ENCODE peak calls at places on chromosomes 6 and 20, in four cellular contexts. N is ovary, F is psoas muscle, C is Panc1. R is an unnamed sample.

GRCh38 chr6:144793744-144794143 is 508.6 kb downstream of the UTRN start:
- DNase-seq in N (no peak), F (no peak), C (no peak), R (no peak)

GRCh38 chr6:167648506-167649278 is 178.0 kb upstream of the AFDN start:
- DNase-seq in N (no peak), F (no peak), C (no peak), R (no peak)

GRCh38 chr6:39003072-39003471 is 45.5 kb upstream of the GLP1R start:
- DNase-seq in N (no peak), F (no peak), C (no peak), R (no peak)

GRCh38 chr6:90459225-90459758 is 127.6 kb downstream of the MAP3K7 start:
- DNase-seq in N (no peak), F (no peak), C (no peak), R (no peak)

GRCh38 chr6:89410231-89411018 is 1.6 kb downstream of the RRAGD start:
- DNase-seq in N (no peak), F (no peak), C (no peak), R (no peak)

GRCh38 chr6:10205892-10206291 is 209.0 kb downstream of the TFAP2A start:
- DNase-seq in N (no peak), F (no peak), C (no peak), R (no peak)

GRCh38 chr6:1222426-1223311 is 89.2 kb upstream of the FOXQ1 start:
- DNase-seq in N (no peak), F (no peak), C (no peak), R (no peak)

GRCh38 chr6:29763491-29764289 is 40.5 kb downstream of the HLA-F start:
- DNase-seq in N (no peak), F (no peak), C (no peak), R (no peak)

GRCh38 chr6:163356324-163356723 is 58.2 kb upstream of the QKI start:
- DNase-seq in N (no peak), F (peak; percentile 71), C (no peak), R (no peak)

GRCh38 chr6:30075094-30075986 is at the start of gene RNF39:
- DNase-seq in N (no peak), F (no peak), C (no peak), R (no peak)

DNA sequence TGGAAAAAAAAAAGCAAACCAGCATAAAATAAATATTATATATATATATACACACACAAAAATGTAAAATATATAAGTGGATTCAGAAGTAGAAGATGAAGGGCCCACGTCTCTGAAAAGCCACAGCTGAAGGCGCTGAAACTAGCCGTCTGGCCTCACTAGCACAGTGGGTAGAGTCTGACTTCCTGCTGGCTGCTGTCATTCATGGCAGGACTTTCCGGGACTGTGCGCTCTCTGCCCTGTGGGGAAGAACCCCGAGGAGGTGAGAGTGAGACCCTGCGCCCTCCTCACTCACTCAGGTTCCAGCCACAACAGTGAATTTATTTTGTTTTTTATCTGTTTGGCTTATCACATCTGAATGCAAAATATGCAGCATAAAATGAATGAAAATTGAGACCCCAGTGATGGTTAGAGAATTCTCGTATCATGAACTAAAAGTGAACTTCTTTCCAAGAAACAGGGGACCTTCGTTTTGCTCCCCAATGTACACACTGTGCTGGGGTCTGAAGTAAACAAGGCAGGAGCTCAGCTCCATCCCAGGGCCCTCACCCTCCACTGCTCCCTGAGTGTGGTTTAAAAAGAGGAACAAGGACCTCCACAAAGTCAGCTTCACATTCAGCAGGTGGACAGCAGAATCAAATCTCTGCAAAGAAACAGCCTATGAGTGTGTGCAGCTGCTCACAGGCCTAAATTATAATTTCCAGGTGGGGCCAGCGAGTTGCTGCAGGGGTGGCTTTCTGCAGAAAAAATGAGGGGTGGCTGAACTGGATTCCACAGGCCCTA is 1.3 kb upstream of the RAMACL start:
- DNase-seq in N (no peak), F (no peak), C (no peak), R (no peak)
- H3K4me1 ChIP-seq in N (no peaks in the 10 kb centered on the region), F (peaks cover 40% of the 10 kb centered on the region), C (no peaks in the 10 kb centered on the region), R (peaks cover 2% of the 10 kb centered on the region)

DNA sequence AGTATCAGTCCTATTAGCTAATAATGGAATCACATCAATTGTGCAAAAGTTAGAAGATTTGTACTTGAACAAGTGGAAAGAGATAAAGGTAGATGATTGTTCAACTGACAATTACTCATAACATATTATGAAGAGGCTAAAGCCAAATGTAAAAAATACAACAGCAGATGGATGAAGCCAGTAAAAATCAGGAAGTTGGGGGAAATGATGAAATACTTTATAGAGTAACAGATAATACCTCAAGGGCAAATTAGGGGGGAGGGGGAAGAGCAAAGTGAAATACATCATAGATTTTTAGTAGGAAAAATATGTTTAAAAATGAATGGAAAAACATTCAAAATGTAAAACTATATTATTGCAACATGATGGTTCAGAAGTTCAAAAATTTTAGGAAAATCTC is 114.0 kb downstream of the PDSS2 start:
- DNase-seq in N (no peak), F (no peak), C (no peak), R (no peak)
- H3K27ac ChIP-seq in N (no peak overlapping the region), F (no peak overlapping the region), C (no peak overlapping the region), R (no peak overlapping the region)

DNA sequence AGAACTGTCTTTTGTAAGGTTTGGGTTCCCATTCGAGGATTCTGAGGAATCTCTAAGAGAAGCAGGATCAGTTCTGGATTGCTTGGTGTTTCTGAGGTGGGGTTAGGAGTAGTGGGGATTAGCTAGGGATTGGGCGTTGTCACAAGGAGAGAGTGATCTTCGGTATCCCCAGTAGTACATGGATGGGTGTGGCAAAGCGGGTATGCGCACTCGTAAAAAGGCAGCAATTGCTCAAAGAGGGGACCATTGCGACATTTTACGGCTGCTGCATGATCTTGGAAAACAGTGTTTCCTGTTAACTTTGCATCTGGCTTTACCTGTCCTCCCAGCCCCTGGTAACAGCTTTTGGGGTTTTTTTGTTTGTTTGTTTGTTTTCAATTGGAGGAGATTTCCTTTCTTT is 9.7 kb upstream of the ZSCAN9 start:
- DNase-seq in N (no peak), F (no peak), C (no peak), R (no peak)
- H3K27me3 ChIP-seq in N (no peaks in the 10 kb centered on the region), F (peaks cover 14% of the 10 kb centered on the region), C (no peaks in the 10 kb centered on the region), R (peaks cover 1% of the 10 kb centered on the region)

GRCh38 chr6:15335916-15336315 is 90.0 kb downstream of the JARID2 start:
- DNase-seq in N (no peak), F (no peak), C (no peak), R (no peak)
- H3K4me1 ChIP-seq in N (peaks cover 4% of the 10 kb centered on the region), F (peaks cover 37% of the 10 kb centered on the region), C (no peaks in the 10 kb centered on the region), R (peaks cover 16% of the 10 kb centered on the region)

GRCh38 chr20:57688295-57688694 is 21.5 kb downstream of the PMEPA1 start:
- DNase-seq in N (no peak), F (no peak), C (no peak), R (no peak)
- H3K27ac ChIP-seq in N (no peak overlapping the region), F (no peak overlapping the region), C (no peak overlapping the region), R (no peak overlapping the region)

GRCh38 chr20:41927655-41928054 is 309.5 kb upstream of the CHD6 start:
- DNase-seq in N (no peak), F (no peak), C (no peak), R (no peak)
- H3K27me3 ChIP-seq in N (no peaks in the 10 kb centered on the region), F (no peaks in the 10 kb centered on the region), C (no peaks in the 10 kb centered on the region), R (no peaks in the 10 kb centered on the region)

DNA sequence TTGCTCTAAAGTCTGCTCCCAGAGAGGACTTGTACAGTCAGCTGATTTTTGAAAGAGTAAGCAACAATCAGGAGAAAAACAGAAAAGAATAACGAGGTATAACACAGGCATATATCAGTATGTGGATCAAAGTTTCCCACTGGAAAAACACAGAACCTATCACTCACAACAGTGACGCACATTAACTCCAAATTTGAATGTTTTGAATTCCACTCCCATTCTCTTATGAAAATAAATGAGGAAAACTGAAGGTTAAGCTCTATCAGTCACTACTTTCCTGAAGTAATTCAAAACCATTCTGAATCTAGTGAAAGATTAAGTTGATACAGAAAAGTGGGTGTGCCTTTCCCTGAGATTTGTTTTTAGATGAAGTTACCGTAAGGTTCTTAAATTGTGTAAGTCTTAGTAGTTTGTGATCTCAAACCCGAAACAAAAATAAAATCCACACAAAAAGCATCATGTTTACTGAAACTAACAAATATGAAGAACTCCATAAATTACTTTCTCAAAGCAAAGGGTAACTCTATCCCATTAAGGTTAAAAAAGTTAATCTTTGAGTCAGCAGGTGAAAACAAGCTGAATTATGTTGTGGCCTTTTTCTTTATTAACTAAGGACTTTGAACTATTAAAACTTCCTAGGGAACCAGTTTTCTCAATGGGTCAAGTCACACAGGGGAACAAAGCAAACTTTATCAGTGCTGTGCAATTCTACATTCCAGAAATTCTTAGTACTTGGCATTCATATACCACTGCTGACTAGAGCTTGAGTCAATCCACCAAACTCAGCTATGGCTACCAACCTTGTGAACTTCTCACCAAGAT is 115.7 kb downstream of the OGFRL1 start:
- DNase-seq in N (no peak), F (no peak), C (peak; percentile 84), R (no peak)
- H3K4me1 ChIP-seq in N (peaks cover 2% of the 10 kb centered on the region), F (peaks cover 65% of the 10 kb centered on the region), C (peaks cover 93% of the 10 kb centered on the region), R (peaks cover 3% of the 10 kb centered on the region)

GRCh38 chr20:8489094-8489883 is 357.2 kb downstream of the PLCB1 start:
- DNase-seq in N (no peak), F (no peak), C (no peak), R (no peak)
- H3K27ac ChIP-seq in N (no peak overlapping the region), F (no peak overlapping the region), C (no peak overlapping the region), R (no peak overlapping the region)

R was measured in iPS DF 6.9.